ENCODE peak calls at places on chromosomes 5 and 9, in six cellular contexts. Z is transverse colon, Y is kidney, J is lung, F is lower leg skin, A is left ventricle myocardium inferior. O is an unnamed sample.

GRCh38 chr9:37290881-37291485 is 131.5 kb upstream of the GRHPR start:
- DNase-seq in Z (no peak), Y (no peak), J (no peak), F (no peak), A (no peak), O (no peak)

GRCh38 chr5:150141544-150142188 is 14.0 kb downstream of the PDGFRB start:
- DNase-seq in Z (no peak), Y (peak), J (no peak), F (no peak), A (no peak), O (no peak)

GRCh38 chr9:108776920-108777650 is 78.7 kb downstream of the ACTL7B start:
- DNase-seq in Z (no peak), Y (no peak), J (no peak), F (no peak), A (no peak), O (no peak)

GRCh38 chr9:121663591-121663990 is 12.2 kb downstream of the DAB2IP start:
- DNase-seq in Z (no peak), Y (no peak), J (no peak), F (no peak), A (no peak), O (no peak)

GRCh38 chr9:80012557-80013330 is 441.0 kb downstream of the TLE4 start:
- DNase-seq in Z (no peak), Y (no peak), J (no peak), F (no peak), A (no peak), O (no peak)

GRCh38 chr5:141100243-141100805 is at the start of gene PCDHB3:
- DNase-seq in Z (no peak), Y (peak), J (no peak), F (no peak), A (peak), O (peak)

GRCh38 chr9:136016882-136017812 is 56.0 kb upstream of the UBAC1 start:
- DNase-seq in Z (peak), Y (peak), J (peak), F (no peak), A (peak), O (no peak)

GRCh38 chr9:12813533-12813932 is 38.7 kb downstream of the LURAP1L start:
- DNase-seq in Z (no peak), Y (no peak), J (no peak), F (no peak), A (no peak), O (no peak)

GRCh38 chr9:132901859-132902831 is 23.4 kb downstream of the SPACA9 start:
- DNase-seq in Z (peak), Y (no peak), J (peak), F (peak), A (peak), O (peak)

GRCh38 chr5:131171276-131171815 is 602 bp downstream of the LYRM7 start:
- DNase-seq in Z (peak), Y (no peak), J (no peak), F (no peak), A (no peak), O (no peak)

GRCh38 chr5:180079702-180080466 is 8.3 kb upstream of the RNF130 start:
- DNase-seq in Z (no peak), Y (no peak), J (no peak), F (no peak), A (no peak), O (no peak)

GRCh38 chr5:154478224-154478565 is at the start of gene HAND1:
- DNase-seq in Z (peak), Y (peak), J (peak), F (no peak), A (peak), O (no peak)

GRCh38 chr9:124453586-124454191 is 3.4 kb downstream of the ADGRD2 start:
- DNase-seq in Z (peak), Y (no peak), J (no peak), F (no peak), A (no peak), O (no peak)

GRCh38 chr5:142263346-142263745 is 61.5 kb downstream of the SPRY4 start:
- DNase-seq in Z (no peak), Y (no peak), J (no peak), F (no peak), A (no peak), O (no peak)

GRCh38 chr5:100840769-100841168 is 62.3 kb downstream of the ST8SIA4 start:
- DNase-seq in Z (no peak), Y (no peak), J (no peak), F (no peak), A (no peak), O (no peak)

GRCh38 chr5:168947212-168947868 is 353.6 kb downstream of the SLIT3 start:
- DNase-seq in Z (peak), Y (peak), J (no peak), F (no peak), A (peak), O (no peak)

GRCh38 chr9:132125361-132125760 is 36.5 kb upstream of the NTNG2 start:
- DNase-seq in Z (no peak), Y (no peak), J (no peak), F (no peak), A (no peak), O (no peak)

GRCh38 chr9:25557645-25558300 is 120.5 kb downstream of the TUSC1 start:
- DNase-seq in Z (no peak), Y (no peak), J (no peak), F (no peak), A (no peak), O (no peak)

GRCh38 chr5:176533894-176534611 is 3.1 kb downstream of the RNF44 start:
- DNase-seq in Z (peak), Y (peak), J (no peak), F (no peak), A (peak), O (no peak)

GRCh38 chr9:125524522-125524921 is 182.5 kb downstream of the MAPKAP1 start:
- DNase-seq in Z (no peak), Y (no peak), J (no peak), F (no peak), A (no peak), O (no peak)

GRCh38 chr5:16013334-16014065 is 166.1 kb downstream of the MARCHF11 start:
- DNase-seq in Z (no peak), Y (no peak), J (no peak), F (no peak), A (no peak), O (no peak)

GRCh38 chr5:131751551-131751950 is 45.3 kb downstream of the FNIP1 start:
- DNase-seq in Z (no peak), Y (no peak), J (no peak), F (no peak), A (no peak), O (no peak)

GRCh38 chr5:155833282-155833681 is 493.7 kb upstream of the SGCD start:
- DNase-seq in Z (no peak), Y (no peak), J (no peak), F (no peak), A (no peak), O (no peak)

GRCh38 chr5:116395708-116396203 is 178.9 kb downstream of the SEMA6A start:
- DNase-seq in Z (no peak), Y (no peak), J (no peak), F (no peak), A (no peak), O (no peak)

GRCh38 chr9:79201641-79202040 is 370.1 kb upstream of the TLE4 start:
- DNase-seq in Z (no peak), Y (no peak), J (no peak), F (no peak), A (no peak), O (no peak)

GRCh38 chr5:41869150-41869738 is 981 bp downstream of the OXCT1 start:
- DNase-seq in Z (peak), Y (peak), J (peak), F (peak), A (peak), O (no peak)

GRCh38 chr5:40776658-40776977 is 20.9 kb upstream of the TTC33 start:
- DNase-seq in Z (no peak), Y (no peak), J (no peak), F (no peak), A (no peak), O (no peak)

GRCh38 chr5:141940695-141941271 is 17.1 kb downstream of the DELE1 start:
- DNase-seq in Z (no peak), Y (no peak), J (no peak), F (no peak), A (no peak), O (no peak)

GRCh38 chr5:78362220-78362619 is 1.8 kb downstream of the SCAMP1 start:
- DNase-seq in Z (no peak), Y (no peak), J (no peak), F (no peak), A (no peak), O (no peak)
- H3K4me3 ChIP-seq in Z (no peak), Y (peak), J (no peak), F (no peak), A (peak), O (no peak)

GRCh38 chr5:9544502-9545300 is 1.2 kb downstream of the SEMA5A start:
- DNase-seq in Z (peak), Y (peak), J (peak), F (peak), A (peak), O (no peak)
- TF ChIP-seq CTCF in Z (peak), Y (peak), J (peak), F (no peak), A (peak), O (peak)

GRCh38 chr9:134883040-134883782 is 2.6 kb downstream of the FCN2 start:
- DNase-seq in Z (no peak), Y (no peak), J (no peak), F (no peak), A (no peak), O (no peak)
- H3K4me3 ChIP-seq in Z (no peak), Y (no peak), J (no peak), F (no peak), A (no peak), O (no peak)

GRCh38 chr5:133404724-133405123 is 207.6 kb downstream of the FSTL4 start:
- DNase-seq in Z (no peak), Y (no peak), J (no peak), F (no peak), A (no peak), O (no peak)
- TF ChIP-seq CTCF in Z (no peak), Y (no peak), J (no peak), F (no peak), A (no peak), O (peak)

DNA sequence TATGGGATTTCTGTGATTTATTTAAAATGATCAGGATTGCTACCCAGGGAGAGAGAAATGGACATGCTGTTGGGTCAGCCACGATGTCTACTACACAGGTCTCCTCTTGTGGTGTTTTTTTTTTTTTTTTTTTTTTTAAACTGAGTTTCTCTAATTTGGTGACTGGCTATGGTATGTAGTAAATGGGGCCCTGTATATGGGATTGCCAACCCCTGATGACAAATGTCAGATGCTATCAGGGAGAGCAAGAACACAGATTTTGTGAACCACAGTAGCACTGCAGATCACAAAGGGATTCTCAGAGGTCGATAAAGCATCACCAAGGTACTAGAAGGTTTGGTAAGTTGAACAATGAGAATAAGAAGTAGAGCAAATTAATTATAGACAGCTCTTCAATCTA is 16.5 kb upstream of the TNFAIP8 start:
- DNase-seq in Z (no peak), Y (no peak), J (no peak), F (no peak), A (no peak), O (no peak)
- H3K4me3 ChIP-seq in Z (no peak), Y (no peak), J (no peak), F (no peak), A (no peak), O (no peak)

DNA sequence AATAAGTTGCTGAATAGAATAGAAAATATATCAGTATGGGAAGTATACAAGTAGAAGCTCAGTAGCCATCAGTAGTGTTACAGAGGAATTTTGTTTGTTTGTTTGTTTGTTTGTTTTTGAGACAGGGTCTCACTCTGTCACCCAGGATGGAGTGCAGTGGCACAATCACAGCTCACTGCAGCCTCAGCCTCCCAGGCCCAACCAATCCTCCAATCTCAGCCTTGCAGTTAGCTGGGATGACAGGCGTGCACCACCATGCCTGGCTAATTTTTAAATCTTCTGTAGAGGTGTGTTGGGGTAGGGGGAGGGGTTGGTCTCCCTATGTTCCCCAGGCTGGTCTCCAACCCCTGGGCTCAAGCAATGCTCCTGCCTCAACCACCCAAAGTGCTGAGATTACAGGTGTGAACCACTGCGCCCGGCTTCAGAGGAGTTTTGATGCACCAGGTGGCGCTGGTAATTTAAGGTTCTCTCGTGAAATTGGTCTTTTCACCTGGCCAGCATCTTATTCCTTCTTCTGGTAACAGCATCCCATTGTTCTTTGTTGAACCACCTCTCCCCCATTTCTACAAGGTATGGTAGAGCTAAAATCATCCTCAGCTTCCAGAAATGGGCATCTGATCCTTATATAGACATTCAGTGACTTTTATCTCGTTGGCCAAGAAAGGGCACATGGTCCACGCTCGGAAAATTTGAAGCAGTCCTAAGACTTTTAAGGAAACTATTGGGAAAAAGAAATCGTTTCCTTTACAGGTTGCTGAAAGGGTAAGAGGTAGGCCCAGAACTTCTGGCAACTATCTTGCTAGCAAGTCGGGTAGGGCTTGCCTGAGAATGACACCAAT is 157.1 kb downstream of the ARRDC3 start:
- DNase-seq in Z (peak), Y (no peak), J (peak), F (no peak), A (no peak), O (no peak)
- TF ChIP-seq CTCF in Z (peak), Y (peak), J (peak), F (no peak), A (peak), O (peak)

O was measured in HFF-Myc.